ENCODE peak calls at places on chromosomes 3 and 15, in four cellular contexts. One of them, this sample, is unnamed.

GRCh38 chr3:30768703-30769550 is 125.5 kb downstream of the GADL1 start:
- DNase-seq in GM12878: no peak
- DNase-seq in SK-N-SH: peak
- DNase-seq in H1: no peak
- DNase-seq in this sample: peak

GRCh38 chr15:78454992-78455391 is 17.0 kb downstream of the IREB2 start:
- DNase-seq in GM12878: peak
- DNase-seq in SK-N-SH: no peak
- DNase-seq in H1: no peak
- DNase-seq in this sample: no peak

GRCh38 chr3:189392969-189393368 is 221.2 kb downstream of the TPRG1 start:
- DNase-seq in GM12878: no peak
- DNase-seq in SK-N-SH: no peak
- DNase-seq in H1: no peak
- DNase-seq in this sample: no peak

GRCh38 chr3:46334911-46335478 is 18.9 kb upstream of the CCR2 start:
- DNase-seq in GM12878: no peak
- DNase-seq in SK-N-SH: no peak
- DNase-seq in H1: no peak
- DNase-seq in this sample: no peak

GRCh38 chr15:95690631-95691340 is 639.7 kb upstream of the NR2F2 start:
- DNase-seq in GM12878: peak
- DNase-seq in SK-N-SH: no peak
- DNase-seq in H1: no peak
- DNase-seq in this sample: no peak

GRCh38 chr15:70795311-70795665 is 31.9 kb upstream of the UACA start:
- DNase-seq in GM12878: no peak
- DNase-seq in SK-N-SH: no peak
- DNase-seq in H1: no peak
- DNase-seq in this sample: no peak

GRCh38 chr15:84653910-84654688 is at the start of gene WDR73:
- DNase-seq in GM12878: peak
- DNase-seq in SK-N-SH: peak
- DNase-seq in H1: peak
- DNase-seq in this sample: peak

GRCh38 chr15:39426552-39427532 is 154.0 kb upstream of the THBS1 start:
- DNase-seq in GM12878: peak
- DNase-seq in SK-N-SH: peak
- DNase-seq in H1: no peak
- DNase-seq in this sample: peak

GRCh38 chr3:113254171-113254947 is 43.0 kb downstream of the BOC start:
- DNase-seq in GM12878: no peak
- DNase-seq in SK-N-SH: no peak
- DNase-seq in H1: no peak
- DNase-seq in this sample: no peak

GRCh38 chr3:188863999-188864406 is 307.8 kb upstream of the TPRG1 start:
- DNase-seq in GM12878: no peak
- DNase-seq in SK-N-SH: no peak
- DNase-seq in H1: no peak
- DNase-seq in this sample: no peak

GRCh38 chr3:191148131-191148530 is 50.9 kb upstream of the OSTN start:
- DNase-seq in GM12878: no peak
- DNase-seq in SK-N-SH: no peak
- DNase-seq in H1: no peak
- DNase-seq in this sample: no peak

GRCh38 chr3:4837405-4837804 is 141.8 kb upstream of the BHLHE40 start:
- DNase-seq in GM12878: no peak
- DNase-seq in SK-N-SH: no peak
- DNase-seq in H1: no peak
- DNase-seq in this sample: no peak

GRCh38 chr15:98548172-98548971 is 100.0 kb upstream of the IGF1R start:
- DNase-seq in GM12878: no peak
- DNase-seq in SK-N-SH: peak
- DNase-seq in H1: peak
- DNase-seq in this sample: no peak

GRCh38 chr3:52123106-52123708 is 31.0 kb downstream of the POC1A start:
- DNase-seq in GM12878: no peak
- DNase-seq in SK-N-SH: peak
- DNase-seq in H1: peak
- DNase-seq in this sample: peak

GRCh38 chr3:120559228-120560061 is 36.7 kb upstream of the NDUFB4 start:
- DNase-seq in GM12878: no peak
- DNase-seq in SK-N-SH: no peak
- DNase-seq in H1: no peak
- DNase-seq in this sample: peak

GRCh38 chr3:59046839-59047238 is 3.0 kb downstream of the CFAP20DC start:
- DNase-seq in GM12878: no peak
- DNase-seq in SK-N-SH: no peak
- DNase-seq in H1: no peak
- DNase-seq in this sample: no peak

GRCh38 chr15:88635343-88635742 is 3.5 kb upstream of the ISG20 start:
- DNase-seq in GM12878: no peak
- DNase-seq in SK-N-SH: no peak
- DNase-seq in H1: no peak
- DNase-seq in this sample: no peak

GRCh38 chr3:8488436-8488835 is 13.2 kb upstream of the LMCD1 start:
- DNase-seq in GM12878: no peak
- DNase-seq in SK-N-SH: no peak
- DNase-seq in H1: no peak
- DNase-seq in this sample: no peak

GRCh38 chr3:123803521-123803920 is 80.6 kb downstream of the MYLK start:
- DNase-seq in GM12878: no peak
- DNase-seq in SK-N-SH: no peak
- DNase-seq in H1: no peak
- DNase-seq in this sample: no peak

GRCh38 chr3:162175904-162176303 is 679.3 kb downstream of the OTOL1 start:
- DNase-seq in GM12878: no peak
- DNase-seq in SK-N-SH: no peak
- DNase-seq in H1: no peak
- DNase-seq in this sample: no peak

GRCh38 chr3:14216257-14217048 is 37.8 kb downstream of the LSM3 start:
- DNase-seq in GM12878: no peak
- DNase-seq in SK-N-SH: peak
- DNase-seq in H1: peak
- DNase-seq in this sample: peak

GRCh38 chr3:50441818-50442217 is 61.6 kb downstream of the CACNA2D2 start:
- DNase-seq in GM12878: no peak
- DNase-seq in SK-N-SH: no peak
- DNase-seq in H1: no peak
- DNase-seq in this sample: no peak

GRCh38 chr15:42084465-42085235 is 9.7 kb downstream of the PLA2G4D start:
- DNase-seq in GM12878: no peak
- DNase-seq in SK-N-SH: peak
- DNase-seq in H1: peak
- DNase-seq in this sample: peak

GRCh38 chr15:76840830-76841460 is 64.2 kb downstream of the SCAPER start:
- DNase-seq in GM12878: no peak
- DNase-seq in SK-N-SH: peak
- DNase-seq in H1: no peak
- DNase-seq in this sample: no peak

DNA sequence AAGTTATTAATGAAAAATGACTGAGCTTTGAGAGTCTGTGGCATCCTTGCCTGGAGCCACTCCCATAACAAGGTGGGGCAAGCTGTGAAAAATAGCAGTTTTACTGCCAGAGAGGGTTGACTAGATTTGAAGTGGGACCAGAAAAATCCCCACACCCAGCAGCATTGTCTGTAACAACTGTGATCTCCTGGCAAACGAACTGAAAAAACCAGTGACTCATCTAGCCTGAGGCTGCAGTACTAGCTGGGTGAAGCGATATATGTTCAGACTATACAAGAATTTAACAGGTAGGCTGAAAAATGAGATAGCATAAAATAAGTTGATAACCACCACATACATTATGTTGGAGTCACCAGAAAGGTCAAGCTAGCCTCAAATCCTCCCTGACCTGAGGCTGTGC is 64.0 kb downstream of the DPH6 start:
- DNase-seq in GM12878: no peak
- DNase-seq in SK-N-SH: no peak
- DNase-seq in H1: peak
- DNase-seq in this sample: no peak
- TF ChIP-seq NRF1 in GM12878: no peak
- TF ChIP-seq NRF1 in SK-N-SH: no peak
- TF ChIP-seq NRF1 in H1: no peak
- TF ChIP-seq NRF1 in this sample: no peak

GRCh38 chr15:50067254-50067653 is 51.8 kb downstream of the ATP8B4 start:
- DNase-seq in GM12878: no peak
- DNase-seq in SK-N-SH: no peak
- DNase-seq in H1: no peak
- DNase-seq in this sample: no peak

GRCh38 chr15:50064674-50065073 is 54.4 kb downstream of the ATP8B4 start:
- DNase-seq in GM12878: no peak
- DNase-seq in SK-N-SH: no peak
- DNase-seq in H1: no peak
- DNase-seq in this sample: no peak

GRCh38 chr15:50065264-50065663 is 53.8 kb downstream of the ATP8B4 start:
- DNase-seq in GM12878: no peak
- DNase-seq in SK-N-SH: no peak
- DNase-seq in H1: no peak
- DNase-seq in this sample: no peak

GRCh38 chr15:50066693-50067092 is 52.3 kb downstream of the ATP8B4 start:
- DNase-seq in GM12878: no peak
- DNase-seq in SK-N-SH: no peak
- DNase-seq in H1: no peak
- DNase-seq in this sample: no peak

GRCh38 chr15:50066202-50066601 is 52.8 kb downstream of the ATP8B4 start:
- DNase-seq in GM12878: no peak
- DNase-seq in SK-N-SH: no peak
- DNase-seq in H1: no peak
- DNase-seq in this sample: no peak
- TF ChIP-seq NRF1 in GM12878: no peak
- TF ChIP-seq NRF1 in SK-N-SH: no peak
- TF ChIP-seq NRF1 in H1: no peak
- TF ChIP-seq NRF1 in this sample: no peak

GRCh38 chr15:68318008-68318835 is 40.7 kb downstream of the FEM1B start:
- DNase-seq in GM12878: no peak
- DNase-seq in SK-N-SH: no peak
- DNase-seq in H1: no peak
- DNase-seq in this sample: no peak
- TF ChIP-seq NRF1 in GM12878: no peak
- TF ChIP-seq NRF1 in SK-N-SH: no peak
- TF ChIP-seq NRF1 in H1: no peak
- TF ChIP-seq NRF1 in this sample: no peak

DNA sequence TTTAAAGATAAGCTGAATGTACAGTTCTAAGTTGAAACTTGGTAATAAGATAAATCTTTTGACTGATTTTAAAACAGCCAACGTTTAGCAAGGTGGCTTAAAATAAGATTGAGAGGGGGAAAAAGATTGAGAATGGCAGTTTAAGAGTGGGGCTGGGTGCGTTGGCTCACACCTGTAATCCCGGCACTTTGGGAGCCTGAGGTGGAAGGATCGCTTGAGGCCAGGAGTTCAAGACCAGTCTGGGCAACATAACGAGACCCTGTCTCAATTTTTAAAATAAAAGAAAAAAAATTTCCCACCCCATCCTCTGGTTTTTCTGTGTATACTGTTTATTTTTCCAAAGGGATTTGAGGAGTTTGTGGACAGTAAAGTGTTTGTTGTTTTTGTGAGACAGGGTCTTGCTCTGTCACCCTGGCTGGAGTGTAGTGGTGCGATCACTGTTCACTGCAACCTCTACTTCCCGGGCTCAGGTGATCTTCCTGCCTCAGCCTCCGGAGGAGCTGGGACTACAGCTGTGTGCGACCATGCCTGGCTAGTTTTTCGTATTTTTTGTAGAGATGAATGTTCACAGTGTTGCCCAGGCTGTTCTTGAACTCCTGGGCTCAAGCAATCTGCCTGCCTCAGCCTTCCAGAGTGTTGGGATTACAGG is 3.0 kb downstream of the MAPK6 start:
- DNase-seq in GM12878: no peak
- DNase-seq in SK-N-SH: no peak
- DNase-seq in H1: no peak
- DNase-seq in this sample: no peak
- TF ChIP-seq NRF1 in GM12878: no peak
- TF ChIP-seq NRF1 in SK-N-SH: no peak
- TF ChIP-seq NRF1 in H1: no peak
- TF ChIP-seq NRF1 in this sample: no peak

This sample was measured in K562.